ENCODE peak calls at places on chromosome 1, in nine cellular contexts. A is PC-3, D is GM23248, H is WERI-Rb-1, F is Peyer's patch, J is testis, T is MM.1S, U is heart left ventricle, Y is A549. L is an unnamed sample.

GRCh38 chr1:224489585-224490365 is 55.2 kb upstream of the WDR26 start:
- DNase-seq in A (no peak), D (no peak), H (no peak), F (no peak), J (no peak), T (no peak), U (no peak), Y (no peak), L (no peak)

GRCh38 chr1:110636149-110636935 is 30.2 kb upstream of the KCNA2 start:
- DNase-seq in A (no peak), D (no peak), H (no peak), F (no peak), J (no peak), T (peak; percentile 74), U (no peak), Y (no peak), L (no peak)

GRCh38 chr1:29752141-29752540 is 515.8 kb downstream of the PTPRU start:
- DNase-seq in A (peak; percentile 7), D (no peak), H (peak; percentile 0), F (no peak), J (no peak), T (no peak), U (no peak), Y (no peak), L (no peak)

GRCh38 chr1:23524716-23525401 is 6.2 kb downstream of the E2F2 start:
- DNase-seq in A (peak; percentile 22), D (no peak), H (peak; percentile 56), F (peak; percentile 85), J (no peak), T (peak; percentile 91), U (peak; percentile 28), Y (no peak), L (no peak)

GRCh38 chr1:86774305-86775304 is 70.2 kb downstream of the SH3GLB1 start:
- DNase-seq in A (peak; percentile 92), D (peak; percentile 76), H (peak; percentile 88), F (peak; percentile 49), J (peak; percentile 83), T (peak; percentile 55), U (peak; percentile 71), Y (peak; percentile 40), L (peak; percentile 36)

GRCh38 chr1:54028306-54029251 is 10.6 kb upstream of the LDLRAD1 start:
- DNase-seq in A (no peak), D (no peak), H (no peak), F (no peak), J (no peak), T (no peak), U (no peak), Y (no peak), L (no peak)

GRCh38 chr1:16253332-16253922 is 16.4 kb upstream of the CPLANE2 start:
- DNase-seq in A (peak; percentile 53), D (no peak), H (no peak), F (no peak), J (no peak), T (no peak), U (no peak), Y (no peak), L (no peak)

GRCh38 chr1:19072285-19072981 is 116.0 kb upstream of the IFFO2 start:
- DNase-seq in A (no peak), D (no peak), H (no peak), F (no peak), J (no peak), T (no peak), U (no peak), Y (no peak), L (no peak)

GRCh38 chr1:7616076-7616833 is 154.8 kb upstream of the VAMP3 start:
- DNase-seq in A (peak; percentile 39), D (peak; percentile 66), H (no peak), F (no peak), J (peak; percentile 72), T (peak; percentile 21), U (peak; percentile 61), Y (peak; percentile 25), L (no peak)

GRCh38 chr1:2934173-2934540 is 87.1 kb upstream of the ACTRT2 start:
- DNase-seq in A (no peak), D (no peak), H (no peak), F (no peak), J (no peak), T (no peak), U (no peak), Y (no peak), L (no peak)

GRCh38 chr1:6239213-6239752 is 3.5 kb upstream of the ICMT start:
- DNase-seq in A (no peak), D (no peak), H (no peak), F (no peak), J (no peak), T (no peak), U (no peak), Y (no peak), L (no peak)

GRCh38 chr1:228279011-228279721 is 71.3 kb downstream of the OBSCN start:
- DNase-seq in A (no peak), D (no peak), H (no peak), F (peak; percentile 42), J (peak; percentile 12), T (no peak), U (no peak), Y (no peak), L (no peak)

GRCh38 chr1:164801791-164802572 is 243.0 kb downstream of the PBX1 start:
- DNase-seq in A (no peak), D (no peak), H (peak; percentile 82), F (no peak), J (no peak), T (no peak), U (no peak), Y (no peak), L (no peak)
- H3K27ac ChIP-seq in A (no peak overlapping the region), D (no peak overlapping the region), H (no peak overlapping the region), F (no peak overlapping the region), J (no peak overlapping the region), T (no peak overlapping the region), U (no peak overlapping the region), Y (no peak overlapping the region), L (peak overlapping the region; percentile 75)

GRCh38 chr1:219882755-219883154 is 45.6 kb downstream of the SLC30A10 start:
- DNase-seq in A (no peak), D (no peak), H (no peak), F (no peak), J (no peak), T (no peak), U (no peak), Y (no peak), L (no peak)

GRCh38 chr1:219880765-219881457 is 47.4 kb downstream of the SLC30A10 start:
- DNase-seq in A (no peak), D (no peak), H (no peak), F (no peak), J (no peak), T (no peak), U (no peak), Y (no peak), L (no peak)

GRCh38 chr1:219883400-219884332 is 44.7 kb downstream of the SLC30A10 start:
- DNase-seq in A (no peak), D (no peak), H (no peak), F (no peak), J (no peak), T (no peak), U (no peak), Y (no peak), L (no peak)

GRCh38 chr1:219885680-219886079 is 42.7 kb downstream of the SLC30A10 start:
- DNase-seq in A (no peak), D (no peak), H (no peak), F (no peak), J (no peak), T (no peak), U (no peak), Y (no peak), L (no peak)

DNA sequence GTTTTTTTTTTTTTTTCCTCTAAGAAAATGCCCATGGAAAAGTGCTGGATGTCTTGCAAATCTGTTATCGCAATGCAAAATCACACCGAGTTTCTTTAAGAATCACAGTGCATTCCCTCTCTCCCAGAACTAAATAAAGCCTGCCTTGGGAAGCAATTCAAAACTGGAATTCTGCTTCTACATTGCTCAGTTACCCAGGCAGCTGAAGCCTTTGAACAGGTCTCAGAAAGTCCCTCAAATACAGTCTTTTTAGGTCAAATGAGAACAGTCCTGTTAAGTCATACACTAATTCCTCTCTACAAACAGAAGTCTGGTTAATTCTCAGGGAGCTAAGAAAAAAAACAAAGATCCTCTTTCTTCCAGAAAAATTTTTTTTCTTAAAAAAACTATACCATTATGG is 46.2 kb downstream of the SLC30A10 start:
- DNase-seq in A (no peak), D (no peak), H (no peak), F (no peak), J (no peak), T (no peak), U (no peak), Y (no peak), L (no peak)
- H3K27ac ChIP-seq in A (no peak overlapping the region), D (no peak overlapping the region), H (no peak overlapping the region), F (no peak overlapping the region), J (no peak overlapping the region), T (no peak overlapping the region), U (no peak overlapping the region), Y (no peak overlapping the region), L (no peak overlapping the region)

GRCh38 chr1:162906485-162906884 is 45.5 kb upstream of the CCDC190 start:
- DNase-seq in A (peak; percentile 74), D (no peak), H (no peak), F (no peak), J (no peak), T (no peak), U (no peak), Y (no peak), L (no peak)
- H3K27ac ChIP-seq in A (peak overlapping the region; percentile 94), D (no peak overlapping the region), H (no peak overlapping the region), F (no peak overlapping the region), J (no peak overlapping the region), T (no peak overlapping the region), U (no peak overlapping the region), Y (no peak overlapping the region), L (no peak overlapping the region)

GRCh38 chr1:151775894-151776664 is 12.8 kb upstream of the MRPL9 start:
- DNase-seq in A (no peak), D (no peak), H (no peak), F (no peak), J (no peak), T (no peak), U (no peak), Y (no peak), L (no peak)

GRCh38 chr1:151777317-151777716 is 13.0 kb downstream of the TDRKH start:
- DNase-seq in A (no peak), D (no peak), H (no peak), F (no peak), J (no peak), T (no peak), U (no peak), Y (no peak), L (no peak)

GRCh38 chr1:151782741-151783140 is 7.6 kb downstream of the TDRKH start:
- DNase-seq in A (no peak), D (no peak), H (no peak), F (no peak), J (no peak), T (no peak), U (no peak), Y (no peak), L (no peak)

GRCh38 chr1:151776665-151777062 is 13.4 kb upstream of the MRPL9 start:
- DNase-seq in A (no peak), D (no peak), H (no peak), F (no peak), J (no peak), T (no peak), U (no peak), Y (no peak), L (no peak)

DNA sequence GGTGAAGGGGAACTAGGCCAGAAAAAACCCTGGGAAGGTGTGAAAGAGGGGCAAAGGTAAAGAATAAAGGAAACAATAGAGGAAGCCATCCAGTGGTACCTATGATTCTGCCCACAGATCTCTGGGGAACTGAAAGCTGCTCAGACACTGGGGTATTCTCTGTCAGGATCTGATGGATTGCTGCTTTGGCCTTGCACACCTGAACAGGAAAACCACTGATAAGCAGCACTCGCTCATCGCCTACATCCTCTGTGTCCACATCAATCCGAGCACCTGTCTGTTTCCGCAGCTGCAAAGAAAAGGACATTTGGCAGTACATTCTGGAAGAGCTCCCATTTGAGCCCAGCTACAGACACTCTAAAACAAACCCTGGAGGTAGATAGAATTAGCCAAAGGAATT is 10.4 kb downstream of the TDRKH start:
- DNase-seq in A (no peak), D (no peak), H (no peak), F (no peak), J (no peak), T (peak; percentile 78), U (no peak), Y (no peak), L (no peak)
- H3K27ac ChIP-seq in A (no peak overlapping the region), D (no peak overlapping the region), H (no peak overlapping the region), F (no peak overlapping the region), J (no peak overlapping the region), T (peak overlapping the region; percentile 43), U (no peak overlapping the region), Y (no peak overlapping the region), L (no peak overlapping the region)

L was measured in thoracic aorta.